ENCODE peak calls at places on chromosomes 11 and 22, in ten cellular contexts. One of them, this sample, is unnamed.

GRCh38 chr11:27183672-27184457 is 143.2 kb downstream of the BBOX1 start:
- DNase-seq in GM10248: peak; percentile 22
- DNase-seq in A673: peak; percentile 94
- DNase-seq in brain microvascular endothelial cell: peak; percentile 53
- DNase-seq in osteocyte: no peak
- DNase-seq in cardiac muscle cell: peak; percentile 82
- DNase-seq in spleen: no peak
- DNase-seq in BJ: no peak
- DNase-seq in CD8-positive, alpha-beta T cell: peak; percentile 38
- DNase-seq in breast epithelium: no peak
- DNase-seq in this sample: no peak

GRCh38 chr11:87092159-87092558 is 54.4 kb downstream of the TMEM135 start:
- DNase-seq in GM10248: no peak
- DNase-seq in A673: no peak
- DNase-seq in brain microvascular endothelial cell: no peak
- DNase-seq in osteocyte: no peak
- DNase-seq in cardiac muscle cell: no peak
- DNase-seq in spleen: no peak
- DNase-seq in BJ: no peak
- DNase-seq in CD8-positive, alpha-beta T cell: no peak
- DNase-seq in breast epithelium: no peak
- DNase-seq in this sample: no peak

GRCh38 chr11:57340228-57340627 is 2.1 kb downstream of the P2RX3 start:
- DNase-seq in GM10248: no peak
- DNase-seq in A673: peak; percentile 75
- DNase-seq in brain microvascular endothelial cell: no peak
- DNase-seq in osteocyte: no peak
- DNase-seq in cardiac muscle cell: peak; percentile 46
- DNase-seq in spleen: peak; percentile 59
- DNase-seq in BJ: no peak
- DNase-seq in CD8-positive, alpha-beta T cell: no peak
- DNase-seq in breast epithelium: no peak
- DNase-seq in this sample: no peak

GRCh38 chr22:31752096-31752847 is 1.5 kb upstream of the DEPDC5 start:
- DNase-seq in GM10248: no peak
- DNase-seq in A673: no peak
- DNase-seq in brain microvascular endothelial cell: no peak
- DNase-seq in osteocyte: no peak
- DNase-seq in cardiac muscle cell: no peak
- DNase-seq in spleen: no peak
- DNase-seq in BJ: no peak
- DNase-seq in CD8-positive, alpha-beta T cell: no peak
- DNase-seq in breast epithelium: no peak
- DNase-seq in this sample: no peak

GRCh38 chr11:57566035-57566504 is 1.4 kb downstream of the UBE2L6 start:
- DNase-seq in GM10248: peak; percentile 67
- DNase-seq in A673: no peak
- DNase-seq in brain microvascular endothelial cell: peak; percentile 20
- DNase-seq in osteocyte: no peak
- DNase-seq in cardiac muscle cell: peak; percentile 54
- DNase-seq in spleen: no peak
- DNase-seq in BJ: no peak
- DNase-seq in CD8-positive, alpha-beta T cell: no peak
- DNase-seq in breast epithelium: no peak
- DNase-seq in this sample: no peak

GRCh38 chr11:125428486-125429173 is 67.4 kb downstream of the FEZ1 start:
- DNase-seq in GM10248: no peak
- DNase-seq in A673: no peak
- DNase-seq in brain microvascular endothelial cell: no peak
- DNase-seq in osteocyte: no peak
- DNase-seq in cardiac muscle cell: no peak
- DNase-seq in spleen: no peak
- DNase-seq in BJ: no peak
- DNase-seq in CD8-positive, alpha-beta T cell: no peak
- DNase-seq in breast epithelium: peak; percentile 28
- DNase-seq in this sample: no peak

GRCh38 chr22:39253427-39254070 is 8.8 kb upstream of the PDGFB start:
- DNase-seq in GM10248: peak; percentile 69
- DNase-seq in A673: no peak
- DNase-seq in brain microvascular endothelial cell: peak; percentile 72
- DNase-seq in osteocyte: no peak
- DNase-seq in cardiac muscle cell: peak; percentile 70
- DNase-seq in spleen: no peak
- DNase-seq in BJ: peak; percentile 25
- DNase-seq in CD8-positive, alpha-beta T cell: no peak
- DNase-seq in breast epithelium: no peak
- DNase-seq in this sample: no peak

GRCh38 chr11:623999-624704 is 603 bp downstream of the CDHR5 start:
- DNase-seq in GM10248: no peak
- DNase-seq in A673: no peak
- DNase-seq in brain microvascular endothelial cell: no peak
- DNase-seq in osteocyte: no peak
- DNase-seq in cardiac muscle cell: no peak
- DNase-seq in spleen: peak; percentile 52
- DNase-seq in BJ: no peak
- DNase-seq in CD8-positive, alpha-beta T cell: no peak
- DNase-seq in breast epithelium: no peak
- DNase-seq in this sample: no peak

GRCh38 chr11:69820441-69820840 is 1.2 kb upstream of the FGF3 start:
- DNase-seq in GM10248: no peak
- DNase-seq in A673: no peak
- DNase-seq in brain microvascular endothelial cell: no peak
- DNase-seq in osteocyte: no peak
- DNase-seq in cardiac muscle cell: no peak
- DNase-seq in spleen: no peak
- DNase-seq in BJ: no peak
- DNase-seq in CD8-positive, alpha-beta T cell: no peak
- DNase-seq in breast epithelium: no peak
- DNase-seq in this sample: no peak

GRCh38 chr11:93626038-93626437 is 35.4 kb upstream of the CEP295 start:
- DNase-seq in GM10248: no peak
- DNase-seq in A673: no peak
- DNase-seq in brain microvascular endothelial cell: no peak
- DNase-seq in osteocyte: no peak
- DNase-seq in cardiac muscle cell: no peak
- DNase-seq in spleen: no peak
- DNase-seq in BJ: no peak
- DNase-seq in CD8-positive, alpha-beta T cell: no peak
- DNase-seq in breast epithelium: no peak
- DNase-seq in this sample: no peak

GRCh38 chr11:93623938-93624337 is 37.5 kb upstream of the CEP295 start:
- DNase-seq in GM10248: no peak
- DNase-seq in A673: no peak
- DNase-seq in brain microvascular endothelial cell: no peak
- DNase-seq in osteocyte: no peak
- DNase-seq in cardiac muscle cell: no peak
- DNase-seq in spleen: no peak
- DNase-seq in BJ: no peak
- DNase-seq in CD8-positive, alpha-beta T cell: no peak
- DNase-seq in breast epithelium: no peak
- DNase-seq in this sample: no peak

GRCh38 chr11:93623179-93623578 is 38.3 kb upstream of the CEP295 start:
- DNase-seq in GM10248: peak; percentile 26
- DNase-seq in A673: no peak
- DNase-seq in brain microvascular endothelial cell: no peak
- DNase-seq in osteocyte: no peak
- DNase-seq in cardiac muscle cell: no peak
- DNase-seq in spleen: no peak
- DNase-seq in BJ: no peak
- DNase-seq in CD8-positive, alpha-beta T cell: no peak
- DNase-seq in breast epithelium: no peak
- DNase-seq in this sample: no peak

GRCh38 chr11:93622043-93622442 is 39.4 kb upstream of the CEP295 start:
- DNase-seq in GM10248: no peak
- DNase-seq in A673: no peak
- DNase-seq in brain microvascular endothelial cell: no peak
- DNase-seq in osteocyte: no peak
- DNase-seq in cardiac muscle cell: no peak
- DNase-seq in spleen: no peak
- DNase-seq in BJ: no peak
- DNase-seq in CD8-positive, alpha-beta T cell: no peak
- DNase-seq in breast epithelium: no peak
- DNase-seq in this sample: no peak
- TF ChIP-seq CTCF in GM10248: peak; percentile 17
- TF ChIP-seq CTCF in A673: peak; percentile 10
- TF ChIP-seq CTCF in brain microvascular endothelial cell: peak; percentile 37
- TF ChIP-seq CTCF in osteocyte: no peak
- TF ChIP-seq CTCF in cardiac muscle cell: no peak
- TF ChIP-seq CTCF in spleen: no peak
- TF ChIP-seq CTCF in BJ: peak; percentile 6
- TF ChIP-seq CTCF in CD8-positive, alpha-beta T cell: no peak
- TF ChIP-seq CTCF in breast epithelium: no peak
- TF ChIP-seq CTCF in this sample: no peak

GRCh38 chr11:45850446-45850845 is 3.2 kb downstream of the CRY2 start:
- DNase-seq in GM10248: no peak
- DNase-seq in A673: no peak
- DNase-seq in brain microvascular endothelial cell: peak; percentile 52
- DNase-seq in osteocyte: no peak
- DNase-seq in cardiac muscle cell: peak; percentile 48
- DNase-seq in spleen: no peak
- DNase-seq in BJ: no peak
- DNase-seq in CD8-positive, alpha-beta T cell: no peak
- DNase-seq in breast epithelium: no peak
- DNase-seq in this sample: no peak

GRCh38 chr11:45846174-45846675 is 1.1 kb upstream of the CRY2 start:
- DNase-seq in GM10248: no peak
- DNase-seq in A673: no peak
- DNase-seq in brain microvascular endothelial cell: no peak
- DNase-seq in osteocyte: no peak
- DNase-seq in cardiac muscle cell: no peak
- DNase-seq in spleen: no peak
- DNase-seq in BJ: no peak
- DNase-seq in CD8-positive, alpha-beta T cell: no peak
- DNase-seq in breast epithelium: no peak
- DNase-seq in this sample: no peak

GRCh38 chr11:45848654-45849081 is 1.4 kb downstream of the CRY2 start:
- DNase-seq in GM10248: no peak
- DNase-seq in A673: no peak
- DNase-seq in brain microvascular endothelial cell: no peak
- DNase-seq in osteocyte: no peak
- DNase-seq in cardiac muscle cell: no peak
- DNase-seq in spleen: no peak
- DNase-seq in BJ: no peak
- DNase-seq in CD8-positive, alpha-beta T cell: no peak
- DNase-seq in breast epithelium: peak; percentile 58
- DNase-seq in this sample: no peak

GRCh38 chr11:45846974-45847907 is at the start of gene CRY2:
- DNase-seq in GM10248: peak; percentile 99
- DNase-seq in A673: peak; percentile 100
- DNase-seq in brain microvascular endothelial cell: peak; percentile 98
- DNase-seq in osteocyte: peak; percentile 100
- DNase-seq in cardiac muscle cell: peak; percentile 99
- DNase-seq in spleen: peak; percentile 99
- DNase-seq in BJ: peak; percentile 81
- DNase-seq in CD8-positive, alpha-beta T cell: peak; percentile 98
- DNase-seq in breast epithelium: peak; percentile 100
- DNase-seq in this sample: peak; percentile 98

GRCh38 chr11:45847908-45848316 is 637 bp downstream of the CRY2 start:
- DNase-seq in GM10248: peak; percentile 44
- DNase-seq in A673: peak; percentile 82
- DNase-seq in brain microvascular endothelial cell: peak; percentile 46
- DNase-seq in osteocyte: no peak
- DNase-seq in cardiac muscle cell: peak; percentile 73
- DNase-seq in spleen: peak; percentile 84
- DNase-seq in BJ: no peak
- DNase-seq in CD8-positive, alpha-beta T cell: peak; percentile 44
- DNase-seq in breast epithelium: no peak
- DNase-seq in this sample: no peak
- TF ChIP-seq CTCF in GM10248: no peak
- TF ChIP-seq CTCF in A673: peak; percentile 37
- TF ChIP-seq CTCF in brain microvascular endothelial cell: peak; percentile 39
- TF ChIP-seq CTCF in osteocyte: peak; percentile 23
- TF ChIP-seq CTCF in cardiac muscle cell: peak; percentile 18
- TF ChIP-seq CTCF in spleen: peak; percentile 7
- TF ChIP-seq CTCF in BJ: peak; percentile 36
- TF ChIP-seq CTCF in CD8-positive, alpha-beta T cell: no peak
- TF ChIP-seq CTCF in breast epithelium: no peak
- TF ChIP-seq CTCF in this sample: no peak

DNA sequence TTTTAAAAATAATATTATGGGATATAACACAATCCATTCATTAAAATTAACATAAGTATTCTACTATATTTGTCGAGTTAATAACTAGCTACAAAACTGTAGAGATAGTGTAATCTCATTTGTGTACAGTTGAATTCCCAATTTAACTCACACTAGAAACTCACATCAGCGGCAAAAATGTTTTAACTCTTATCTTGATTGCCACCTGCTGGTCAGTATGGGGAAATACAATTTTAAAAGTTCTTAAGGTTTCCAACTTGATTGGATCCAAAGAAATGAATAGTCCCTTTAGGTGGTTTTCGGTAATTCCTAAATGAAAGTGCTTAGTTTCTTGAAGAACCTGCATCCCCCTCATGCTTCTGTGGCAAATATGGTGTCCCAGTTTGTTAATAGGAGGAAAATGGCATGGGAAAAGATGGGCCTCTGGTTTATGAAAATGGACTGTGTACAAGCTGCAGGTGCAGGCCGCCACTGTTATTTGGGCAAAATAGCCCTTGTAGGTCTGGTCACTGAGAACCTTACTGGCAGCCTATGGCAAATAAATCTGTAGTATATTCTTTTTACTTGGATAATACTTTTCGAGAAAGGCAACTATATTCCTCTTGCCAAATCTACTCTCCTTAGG is 33.7 kb upstream of the SLC17A6 start:
- DNase-seq in GM10248: peak; percentile 20
- DNase-seq in A673: peak; percentile 52
- DNase-seq in brain microvascular endothelial cell: no peak
- DNase-seq in osteocyte: no peak
- DNase-seq in cardiac muscle cell: peak; percentile 50
- DNase-seq in spleen: no peak
- DNase-seq in BJ: peak; percentile 4
- DNase-seq in CD8-positive, alpha-beta T cell: no peak
- DNase-seq in breast epithelium: no peak
- DNase-seq in this sample: no peak
- TF ChIP-seq CTCF in GM10248: peak; percentile 54
- TF ChIP-seq CTCF in A673: peak; percentile 67
- TF ChIP-seq CTCF in brain microvascular endothelial cell: peak; percentile 32
- TF ChIP-seq CTCF in osteocyte: peak; percentile 65
- TF ChIP-seq CTCF in cardiac muscle cell: peak; percentile 56
- TF ChIP-seq CTCF in spleen: peak; percentile 63
- TF ChIP-seq CTCF in BJ: peak; percentile 56
- TF ChIP-seq CTCF in CD8-positive, alpha-beta T cell: peak; percentile 75
- TF ChIP-seq CTCF in breast epithelium: peak; percentile 59
- TF ChIP-seq CTCF in this sample: peak; percentile 93

DNA sequence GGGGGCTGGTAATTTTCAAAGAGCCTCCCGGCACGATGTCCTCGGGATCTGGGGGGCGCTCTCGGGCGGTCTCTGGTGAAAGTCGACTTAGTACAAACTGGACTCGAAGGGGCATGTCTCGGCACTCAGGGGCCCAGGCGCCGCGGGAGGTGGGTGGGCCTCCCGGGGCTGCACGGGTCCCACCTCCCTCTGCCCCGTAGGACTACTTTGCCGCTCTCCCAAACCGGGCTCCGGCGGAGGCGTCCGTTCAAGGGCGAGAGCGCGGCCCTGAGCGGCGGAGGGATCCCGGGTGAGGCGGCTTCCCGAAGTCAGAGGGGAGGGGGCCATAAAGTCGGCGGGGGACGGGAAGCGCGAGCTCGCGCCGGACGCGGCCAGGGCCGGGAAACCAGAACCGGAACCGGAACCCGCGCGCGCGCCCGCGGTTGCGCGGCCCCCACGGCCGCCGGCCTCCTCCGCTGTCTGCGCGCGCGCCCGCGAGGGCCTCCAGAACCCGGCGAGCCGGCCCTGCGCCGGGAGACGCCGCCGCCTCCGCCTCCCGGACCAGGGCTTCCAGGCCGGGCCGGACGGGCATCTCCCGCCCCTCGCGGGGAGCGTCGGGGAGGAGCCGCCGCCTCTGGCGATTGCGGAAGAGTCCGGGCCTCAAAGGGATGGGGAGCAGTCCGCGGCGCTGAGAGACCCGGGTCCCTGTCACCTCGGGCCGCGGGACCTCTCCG is at the start of gene ARHGEF12:
- DNase-seq in GM10248: peak; percentile 92
- DNase-seq in A673: peak; percentile 100
- DNase-seq in brain microvascular endothelial cell: peak; percentile 93
- DNase-seq in osteocyte: peak; percentile 98
- DNase-seq in cardiac muscle cell: peak; percentile 99
- DNase-seq in spleen: peak; percentile 96
- DNase-seq in BJ: peak; percentile 66
- DNase-seq in CD8-positive, alpha-beta T cell: peak; percentile 67
- DNase-seq in breast epithelium: peak; percentile 95
- DNase-seq in this sample: peak; percentile 93
- TF ChIP-seq CTCF in GM10248: peak; percentile 43
- TF ChIP-seq CTCF in A673: peak; percentile 78
- TF ChIP-seq CTCF in brain microvascular endothelial cell: peak; percentile 55
- TF ChIP-seq CTCF in osteocyte: peak; percentile 46
- TF ChIP-seq CTCF in cardiac muscle cell: peak; percentile 46
- TF ChIP-seq CTCF in spleen: no peak
- TF ChIP-seq CTCF in BJ: peak; percentile 53
- TF ChIP-seq CTCF in CD8-positive, alpha-beta T cell: no peak
- TF ChIP-seq CTCF in breast epithelium: no peak
- TF ChIP-seq CTCF in this sample: no peak

This sample was measured in mesothelial cell of epicardium.